ENCODE peak calls at places on chromosomes 16 and 17, in ten cellular contexts. B is keratinocyte; D is AG09319; S is lung; F is IMR-90; C is CD8-positive, alpha-beta T cell; R is neural crest cell; E is cardiac fibroblast; W is lower leg skin; J is foreskin fibroblast. K is an unnamed sample.

GRCh38 chr17:72542317-72542716 is 421.5 kb downstream of the SOX9 start:
- DNase-seq in B (no peak), D (no peak), S (no peak), F (no peak), C (no peak), R (no peak), E (no peak), W (no peak), J (no peak), K (no peak)

GRCh38 chr16:50270510-50271147 is 4.3 kb downstream of the ADCY7 start:
- DNase-seq in B (no peak), D (no peak), S (no peak), F (no peak), C (peak), R (no peak), E (no peak), W (no peak), J (no peak), K (no peak)

GRCh38 chr17:75430159-75430748 is 24.8 kb upstream of the GRB2 start:
- DNase-seq in B (no peak), D (peak), S (no peak), F (peak), C (no peak), R (no peak), E (peak), W (no peak), J (no peak), K (peak)

GRCh38 chr17:77345260-77345910 is 204.6 kb downstream of the SEC14L1 start:
- DNase-seq in B (no peak), D (no peak), S (peak), F (no peak), C (no peak), R (no peak), E (peak), W (peak), J (no peak), K (no peak)

GRCh38 chr16:15593235-15593634 is 49.7 kb downstream of the MARF1 start:
- DNase-seq in B (no peak), D (no peak), S (no peak), F (no peak), C (no peak), R (no peak), E (no peak), W (no peak), J (no peak), K (no peak)

GRCh38 chr17:16516594-16517018 is 24.6 kb upstream of the LRRC75A start:
- DNase-seq in B (no peak), D (no peak), S (no peak), F (peak), C (no peak), R (peak), E (peak), W (no peak), J (peak), K (no peak)

GRCh38 chr17:77210331-77210730 is 69.6 kb downstream of the SEC14L1 start:
- DNase-seq in B (no peak), D (no peak), S (no peak), F (no peak), C (no peak), R (no peak), E (no peak), W (no peak), J (no peak), K (no peak)

GRCh38 chr16:24348511-24349290 is 92.6 kb downstream of the CACNG3 start:
- DNase-seq in B (no peak), D (no peak), S (no peak), F (no peak), C (no peak), R (no peak), E (no peak), W (no peak), J (no peak), K (no peak)

GRCh38 chr17:72120878-72121163 is at the start of gene SOX9:
- DNase-seq in B (peak), D (peak), S (peak), F (peak), C (no peak), R (peak), E (peak), W (peak), J (peak), K (peak)

GRCh38 chr16:79372504-79373184 is 227.9 kb downstream of the MAF start:
- DNase-seq in B (no peak), D (no peak), S (peak), F (no peak), C (peak), R (no peak), E (peak), W (no peak), J (no peak), K (no peak)

GRCh38 chr16:1929105-1929504 is 10.9 kb upstream of the HS3ST6 start:
- DNase-seq in B (no peak), D (peak), S (no peak), F (no peak), C (no peak), R (no peak), E (no peak), W (no peak), J (peak), K (no peak)

GRCh38 chr16:28572659-28573510 is 19.2 kb downstream of the SGF29 start:
- DNase-seq in B (no peak), D (no peak), S (no peak), F (peak), C (no peak), R (no peak), E (no peak), W (no peak), J (peak), K (no peak)

GRCh38 chr17:42457107-42457787 is 1.4 kb upstream of the ATP6V0A1 start:
- DNase-seq in B (no peak), D (no peak), S (no peak), F (no peak), C (no peak), R (no peak), E (peak), W (no peak), J (no peak), K (no peak)

GRCh38 chr16:89563639-89564392 is 3.3 kb downstream of the RPL13 start:
- DNase-seq in B (no peak), D (no peak), S (no peak), F (no peak), C (no peak), R (no peak), E (no peak), W (no peak), J (peak), K (no peak)

GRCh38 chr16:88922114-88922825 is 54.7 kb downstream of the CBFA2T3 start:
- DNase-seq in B (no peak), D (peak), S (peak), F (peak), C (no peak), R (no peak), E (peak), W (peak), J (peak), K (no peak)

GRCh38 chr16:12675852-12676251 is 127.8 kb downstream of the CPPED1 start:
- DNase-seq in B (no peak), D (no peak), S (no peak), F (peak), C (no peak), R (no peak), E (peak), W (no peak), J (peak), K (peak)

GRCh38 chr17:15662726-15663125 is 21.4 kb downstream of the TRIM16 start:
- DNase-seq in B (no peak), D (no peak), S (no peak), F (no peak), C (no peak), R (no peak), E (no peak), W (no peak), J (no peak), K (no peak)

GRCh38 chr17:81553018-81553615 is 964 bp upstream of the FAAP100 start:
- DNase-seq in B (peak), D (no peak), S (peak), F (peak), C (peak), R (peak), E (peak), W (peak), J (peak), K (no peak)

GRCh38 chr17:27586203-27586701 is 44.7 kb upstream of the LGALS9 start:
- DNase-seq in B (no peak), D (peak), S (no peak), F (peak), C (no peak), R (no peak), E (peak), W (no peak), J (peak), K (peak)

GRCh38 chr16:11833951-11834695 is 17.2 kb downstream of the RSL1D1 start:
- DNase-seq in B (no peak), D (peak), S (no peak), F (peak), C (no peak), R (no peak), E (peak), W (no peak), J (peak), K (no peak)

GRCh38 chr17:2906907-2907306 is 110.7 kb downstream of the RAP1GAP2 start:
- DNase-seq in B (no peak), D (no peak), S (no peak), F (no peak), C (no peak), R (no peak), E (no peak), W (no peak), J (no peak), K (no peak)

GRCh38 chr16:68700120-68700519 is 37.0 kb upstream of the CDH1 start:
- DNase-seq in B (no peak), D (no peak), S (no peak), F (peak), C (no peak), R (no peak), E (peak), W (no peak), J (peak), K (no peak)

GRCh38 chr17:5078106-5079028 is at the start of gene ZFP3:
- DNase-seq in B (no peak), D (peak), S (peak), F (peak), C (peak), R (no peak), E (peak), W (peak), J (peak), K (peak)
- TF ChIP-seq CTCF in B (no peak), D (peak), S (no peak), F (no peak), C (peak), R (no peak), E (no peak), W (no peak), J (no peak), K (no peak)

DNA sequence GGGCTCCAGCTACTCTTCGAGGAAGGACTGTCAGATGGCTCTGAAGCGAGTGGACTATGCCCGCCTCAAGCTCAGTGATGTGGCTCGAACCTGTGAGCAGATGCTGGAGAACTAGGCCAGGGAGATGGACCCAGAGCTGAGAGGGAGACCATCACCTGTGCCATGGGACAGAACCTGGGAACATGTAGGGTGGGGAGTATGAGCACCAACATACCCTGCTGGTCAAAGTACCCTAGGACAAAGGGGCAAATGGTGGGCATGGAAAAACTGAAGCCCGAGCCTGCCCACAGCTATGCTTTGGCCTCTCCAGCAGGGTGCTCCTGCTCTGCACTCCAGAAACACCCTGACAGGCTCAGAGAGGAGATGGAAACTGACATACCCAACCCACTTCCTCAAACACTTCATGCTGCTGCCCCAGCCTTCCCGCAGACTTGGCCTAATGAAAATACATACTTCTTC is 1.9 kb downstream of the MED11 start:
- DNase-seq in B (no peak), D (no peak), S (no peak), F (no peak), C (no peak), R (no peak), E (no peak), W (no peak), J (no peak), K (no peak)
- TF ChIP-seq CTCF in B (peak), D (no peak), S (no peak), F (peak), C (no peak), R (no peak), E (peak), W (no peak), J (no peak), K (no peak)

DNA sequence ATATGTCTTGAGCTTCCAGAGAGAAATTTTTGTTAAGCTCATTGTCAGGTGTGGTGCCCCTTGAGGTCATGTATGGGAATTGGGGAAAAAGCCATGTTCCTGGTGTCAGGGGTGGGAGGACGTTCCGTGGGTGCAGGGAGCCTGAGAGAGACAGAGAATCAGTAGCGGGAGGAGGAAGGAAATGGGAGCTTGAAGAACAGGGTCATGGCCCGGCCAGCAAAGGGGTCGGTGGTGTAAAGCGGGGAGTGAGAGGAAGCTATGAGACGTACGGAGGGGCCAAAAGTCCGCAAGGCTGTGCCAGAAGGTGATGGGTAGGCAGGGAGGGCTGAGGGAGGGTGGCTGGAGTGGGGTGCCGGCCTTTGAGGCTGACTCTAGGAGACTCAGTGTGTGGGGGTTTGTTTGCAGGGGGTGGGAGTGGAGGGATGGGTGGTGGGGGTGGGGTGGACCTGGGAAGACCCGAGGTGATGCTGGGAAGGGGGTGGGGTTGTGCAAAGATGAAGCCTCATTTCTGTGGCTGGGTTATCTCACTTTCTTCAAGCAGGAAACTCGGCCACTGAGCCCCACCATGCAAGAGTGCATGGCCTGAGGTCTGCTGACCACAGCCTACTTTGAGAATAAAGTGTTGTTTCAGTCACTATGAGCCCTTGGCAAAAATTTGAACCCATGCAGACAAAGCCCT is 63.6 kb downstream of the PLCG2 start:
- DNase-seq in B (no peak), D (no peak), S (no peak), F (no peak), C (no peak), R (no peak), E (no peak), W (no peak), J (no peak), K (no peak)
- TF ChIP-seq CTCF in B (no peak), D (no peak), S (no peak), F (no peak), C (no peak), R (no peak), E (no peak), W (no peak), J (no peak), K (no peak)

GRCh38 chr16:17050468-17050867 is 420.3 kb downstream of the XYLT1 start:
- DNase-seq in B (no peak), D (no peak), S (no peak), F (no peak), C (no peak), R (no peak), E (no peak), W (no peak), J (no peak), K (no peak)

GRCh38 chr16:17056666-17057065 is 414.1 kb downstream of the XYLT1 start:
- DNase-seq in B (no peak), D (no peak), S (peak), F (no peak), C (no peak), R (no peak), E (no peak), W (no peak), J (no peak), K (no peak)

GRCh38 chr16:17058471-17058870 is 412.3 kb downstream of the XYLT1 start:
- DNase-seq in B (no peak), D (no peak), S (peak), F (no peak), C (no peak), R (no peak), E (no peak), W (no peak), J (no peak), K (no peak)

DNA sequence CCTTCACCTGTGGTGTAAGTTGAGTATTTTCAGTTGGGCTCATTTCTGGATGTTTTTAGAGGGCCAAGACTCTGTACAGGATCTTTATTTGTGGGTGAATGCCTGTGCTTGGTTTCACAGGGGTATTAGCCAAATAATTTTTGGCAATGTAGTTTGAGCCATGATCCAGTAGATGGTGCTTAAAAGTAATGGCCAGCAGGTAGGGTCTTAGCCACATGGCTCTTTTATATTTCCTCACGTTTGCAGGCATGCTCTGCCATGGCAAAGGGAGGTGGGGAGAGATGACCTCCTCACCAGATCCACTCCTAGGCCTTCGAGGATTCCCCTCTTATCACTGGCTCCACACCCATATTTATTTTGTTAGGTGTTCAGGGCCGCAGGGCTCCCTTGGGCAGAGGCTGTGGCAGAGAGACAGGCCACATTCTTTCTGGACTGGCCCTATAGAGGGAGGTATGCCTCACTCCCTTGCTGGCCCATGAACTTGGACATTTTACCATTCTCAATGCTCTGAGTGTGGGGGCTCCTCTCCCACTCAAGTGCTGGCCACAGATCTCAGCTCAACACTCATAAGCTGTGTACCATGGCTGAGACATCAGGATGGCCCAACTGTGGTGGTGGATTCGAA is 417.1 kb downstream of the XYLT1 start:
- DNase-seq in B (no peak), D (no peak), S (no peak), F (no peak), C (no peak), R (no peak), E (no peak), W (no peak), J (no peak), K (no peak)
- TF ChIP-seq CTCF in B (peak), D (no peak), S (no peak), F (peak), C (no peak), R (peak), E (no peak), W (no peak), J (no peak), K (no peak)

GRCh38 chr17:31216053-31216751 is 80.8 kb downstream of the OMG start:
- DNase-seq in B (no peak), D (peak), S (no peak), F (peak), C (no peak), R (no peak), E (peak), W (no peak), J (peak), K (peak)
- TF ChIP-seq CTCF in B (no peak), D (peak), S (peak), F (peak), C (peak), R (peak), E (peak), W (no peak), J (peak), K (no peak)

DNA sequence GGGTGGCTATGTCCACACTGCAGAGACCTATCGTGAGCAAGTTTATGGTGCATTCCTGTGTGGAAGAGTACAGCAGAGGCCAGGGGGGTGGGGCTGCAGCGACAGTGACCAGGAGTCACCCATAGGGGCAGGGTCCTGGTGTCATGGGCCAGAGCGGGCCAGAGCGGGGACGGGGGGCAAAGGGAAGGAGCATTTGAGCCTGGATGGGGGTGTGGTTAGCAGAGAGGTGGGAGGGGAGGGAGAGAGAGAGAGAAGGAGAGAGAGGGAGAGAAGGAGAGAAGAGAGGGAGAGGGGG is 17.8 kb downstream of the JPH3 start:
- DNase-seq in B (no peak), D (no peak), S (no peak), F (no peak), C (no peak), R (no peak), E (no peak), W (no peak), J (no peak), K (no peak)
- TF ChIP-seq CTCF in B (no peak), D (no peak), S (no peak), F (no peak), C (no peak), R (no peak), E (no peak), W (no peak), J (no peak), K (no peak)